ENCODE peak calls at places on chromosomes 6 and 20, in five cellular contexts. One of them, this sample, is unnamed.

GRCh38 chr6:106168097-106168888 is 82.2 kb downstream of the PRDM1 start:
- DNase-seq in activated CD8-positive, alpha-beta T cell treated with anti-CD3 and anti-CD28 coated beads for 36 hours: no peak
- DNase-seq in CD8-positive, alpha-beta T cell: no peak
- DNase-seq in kidney epithelial cell: no peak
- DNase-seq in cardiac muscle cell: no peak
- DNase-seq in this sample: no peak

GRCh38 chr20:23132293-23132929 is 46.3 kb upstream of the CD93 start:
- DNase-seq in activated CD8-positive, alpha-beta T cell treated with anti-CD3 and anti-CD28 coated beads for 36 hours: no peak
- DNase-seq in CD8-positive, alpha-beta T cell: no peak
- DNase-seq in kidney epithelial cell: no peak
- DNase-seq in cardiac muscle cell: no peak
- DNase-seq in this sample: no peak

GRCh38 chr20:9454781-9455180 is 59.6 kb upstream of the LAMP5 start:
- DNase-seq in activated CD8-positive, alpha-beta T cell treated with anti-CD3 and anti-CD28 coated beads for 36 hours: no peak
- DNase-seq in CD8-positive, alpha-beta T cell: no peak
- DNase-seq in kidney epithelial cell: no peak
- DNase-seq in cardiac muscle cell: no peak
- DNase-seq in this sample: no peak

GRCh38 chr20:56414842-56415765 is 3.0 kb downstream of the CASS4 start:
- DNase-seq in activated CD8-positive, alpha-beta T cell treated with anti-CD3 and anti-CD28 coated beads for 36 hours: peak; percentile 93
- DNase-seq in CD8-positive, alpha-beta T cell: no peak
- DNase-seq in kidney epithelial cell: no peak
- DNase-seq in cardiac muscle cell: no peak
- DNase-seq in this sample: no peak

GRCh38 chr6:161882196-161882595 is 608.3 kb upstream of the AGPAT4 start:
- DNase-seq in activated CD8-positive, alpha-beta T cell treated with anti-CD3 and anti-CD28 coated beads for 36 hours: no peak
- DNase-seq in CD8-positive, alpha-beta T cell: no peak
- DNase-seq in kidney epithelial cell: no peak
- DNase-seq in cardiac muscle cell: no peak
- DNase-seq in this sample: no peak

GRCh38 chr6:71119560-71119959 is 162.7 kb upstream of the B3GAT2 start:
- DNase-seq in activated CD8-positive, alpha-beta T cell treated with anti-CD3 and anti-CD28 coated beads for 36 hours: no peak
- DNase-seq in CD8-positive, alpha-beta T cell: no peak
- DNase-seq in kidney epithelial cell: no peak
- DNase-seq in cardiac muscle cell: no peak
- DNase-seq in this sample: no peak

GRCh38 chr6:138685257-138685656 is 88.3 kb upstream of the CCDC28A start:
- DNase-seq in activated CD8-positive, alpha-beta T cell treated with anti-CD3 and anti-CD28 coated beads for 36 hours: no peak
- DNase-seq in CD8-positive, alpha-beta T cell: no peak
- DNase-seq in kidney epithelial cell: no peak
- DNase-seq in cardiac muscle cell: no peak
- DNase-seq in this sample: no peak

GRCh38 chr20:35303735-35304431 is 11.7 kb upstream of the FAM83C start:
- DNase-seq in activated CD8-positive, alpha-beta T cell treated with anti-CD3 and anti-CD28 coated beads for 36 hours: peak; percentile 94
- DNase-seq in CD8-positive, alpha-beta T cell: peak; percentile 85
- DNase-seq in kidney epithelial cell: peak; percentile 67
- DNase-seq in cardiac muscle cell: peak; percentile 90
- DNase-seq in this sample: peak; percentile 90

GRCh38 chr6:90444125-90444745 is 142.6 kb downstream of the MAP3K7 start:
- DNase-seq in activated CD8-positive, alpha-beta T cell treated with anti-CD3 and anti-CD28 coated beads for 36 hours: no peak
- DNase-seq in CD8-positive, alpha-beta T cell: no peak
- DNase-seq in kidney epithelial cell: no peak
- DNase-seq in cardiac muscle cell: peak; percentile 53
- DNase-seq in this sample: no peak

GRCh38 chr6:148709577-148709976 is 37.3 kb upstream of the UST start:
- DNase-seq in activated CD8-positive, alpha-beta T cell treated with anti-CD3 and anti-CD28 coated beads for 36 hours: no peak
- DNase-seq in CD8-positive, alpha-beta T cell: no peak
- DNase-seq in kidney epithelial cell: no peak
- DNase-seq in cardiac muscle cell: no peak
- DNase-seq in this sample: no peak

GRCh38 chr6:127146935-127147334 is 28.5 kb downstream of the RSPO3 start:
- DNase-seq in activated CD8-positive, alpha-beta T cell treated with anti-CD3 and anti-CD28 coated beads for 36 hours: no peak
- DNase-seq in CD8-positive, alpha-beta T cell: no peak
- DNase-seq in kidney epithelial cell: peak; percentile 56
- DNase-seq in cardiac muscle cell: peak; percentile 3
- DNase-seq in this sample: no peak

GRCh38 chr20:58125726-58126125 is 102.7 kb downstream of the ANKRD60 start:
- DNase-seq in activated CD8-positive, alpha-beta T cell treated with anti-CD3 and anti-CD28 coated beads for 36 hours: no peak
- DNase-seq in CD8-positive, alpha-beta T cell: no peak
- DNase-seq in kidney epithelial cell: no peak
- DNase-seq in cardiac muscle cell: no peak
- DNase-seq in this sample: no peak

GRCh38 chr20:19953606-19954005 is 63.6 kb upstream of the NAA20 start:
- DNase-seq in activated CD8-positive, alpha-beta T cell treated with anti-CD3 and anti-CD28 coated beads for 36 hours: no peak
- DNase-seq in CD8-positive, alpha-beta T cell: no peak
- DNase-seq in kidney epithelial cell: no peak
- DNase-seq in cardiac muscle cell: no peak
- DNase-seq in this sample: no peak

GRCh38 chr6:139278190-139278589 is 13.6 kb downstream of the TXLNB start:
- DNase-seq in activated CD8-positive, alpha-beta T cell treated with anti-CD3 and anti-CD28 coated beads for 36 hours: no peak
- DNase-seq in CD8-positive, alpha-beta T cell: no peak
- DNase-seq in kidney epithelial cell: no peak
- DNase-seq in cardiac muscle cell: no peak
- DNase-seq in this sample: no peak

GRCh38 chr6:157879034-157879872 is 56.2 kb downstream of the SNX9 start:
- DNase-seq in activated CD8-positive, alpha-beta T cell treated with anti-CD3 and anti-CD28 coated beads for 36 hours: no peak
- DNase-seq in CD8-positive, alpha-beta T cell: no peak
- DNase-seq in kidney epithelial cell: no peak
- DNase-seq in cardiac muscle cell: no peak
- DNase-seq in this sample: peak; percentile 46

GRCh38 chr6:157548635-157549467 is 167.9 kb downstream of the ZDHHC14 start:
- DNase-seq in activated CD8-positive, alpha-beta T cell treated with anti-CD3 and anti-CD28 coated beads for 36 hours: peak; percentile 24
- DNase-seq in CD8-positive, alpha-beta T cell: no peak
- DNase-seq in kidney epithelial cell: no peak
- DNase-seq in cardiac muscle cell: no peak
- DNase-seq in this sample: no peak

GRCh38 chr20:17762243-17762872 is 62.6 kb downstream of the BANF2 start:
- DNase-seq in activated CD8-positive, alpha-beta T cell treated with anti-CD3 and anti-CD28 coated beads for 36 hours: no peak
- DNase-seq in CD8-positive, alpha-beta T cell: no peak
- DNase-seq in kidney epithelial cell: no peak
- DNase-seq in cardiac muscle cell: no peak
- DNase-seq in this sample: no peak

GRCh38 chr20:62040933-62041332 is 24.7 kb downstream of the TAF4 start:
- DNase-seq in activated CD8-positive, alpha-beta T cell treated with anti-CD3 and anti-CD28 coated beads for 36 hours: no peak
- DNase-seq in CD8-positive, alpha-beta T cell: no peak
- DNase-seq in kidney epithelial cell: no peak
- DNase-seq in cardiac muscle cell: no peak
- DNase-seq in this sample: no peak

GRCh38 chr6:73798592-73798991 is 102.6 kb downstream of the CD109 start:
- DNase-seq in activated CD8-positive, alpha-beta T cell treated with anti-CD3 and anti-CD28 coated beads for 36 hours: peak; percentile 46
- DNase-seq in CD8-positive, alpha-beta T cell: no peak
- DNase-seq in kidney epithelial cell: peak; percentile 50
- DNase-seq in cardiac muscle cell: no peak
- DNase-seq in this sample: peak; percentile 57

GRCh38 chr6:15096894-15097837 is 148.7 kb upstream of the JARID2 start:
- DNase-seq in activated CD8-positive, alpha-beta T cell treated with anti-CD3 and anti-CD28 coated beads for 36 hours: no peak
- DNase-seq in CD8-positive, alpha-beta T cell: no peak
- DNase-seq in kidney epithelial cell: no peak
- DNase-seq in cardiac muscle cell: no peak
- DNase-seq in this sample: no peak

GRCh38 chr6:88480822-88481221 is 314.7 kb upstream of the CNR1 start:
- DNase-seq in activated CD8-positive, alpha-beta T cell treated with anti-CD3 and anti-CD28 coated beads for 36 hours: no peak
- DNase-seq in CD8-positive, alpha-beta T cell: no peak
- DNase-seq in kidney epithelial cell: no peak
- DNase-seq in cardiac muscle cell: no peak
- DNase-seq in this sample: no peak

GRCh38 chr20:51042657-51043247 is 19.8 kb upstream of the KCNG1 start:
- DNase-seq in activated CD8-positive, alpha-beta T cell treated with anti-CD3 and anti-CD28 coated beads for 36 hours: no peak
- DNase-seq in CD8-positive, alpha-beta T cell: no peak
- DNase-seq in kidney epithelial cell: no peak
- DNase-seq in cardiac muscle cell: no peak
- DNase-seq in this sample: no peak
- TF ChIP-seq CTCF in activated CD8-positive, alpha-beta T cell treated with anti-CD3 and anti-CD28 coated beads for 36 hours: no peak
- TF ChIP-seq CTCF in CD8-positive, alpha-beta T cell: no peak
- TF ChIP-seq CTCF in kidney epithelial cell: peak; percentile 21
- TF ChIP-seq CTCF in cardiac muscle cell: peak; percentile 31
- TF ChIP-seq CTCF in this sample: no peak

GRCh38 chr20:11231742-11232141 is 557.9 kb upstream of the JAG1 start:
- DNase-seq in activated CD8-positive, alpha-beta T cell treated with anti-CD3 and anti-CD28 coated beads for 36 hours: no peak
- DNase-seq in CD8-positive, alpha-beta T cell: no peak
- DNase-seq in kidney epithelial cell: no peak
- DNase-seq in cardiac muscle cell: no peak
- DNase-seq in this sample: no peak
- TF ChIP-seq CTCF in activated CD8-positive, alpha-beta T cell treated with anti-CD3 and anti-CD28 coated beads for 36 hours: no peak
- TF ChIP-seq CTCF in CD8-positive, alpha-beta T cell: no peak
- TF ChIP-seq CTCF in kidney epithelial cell: no peak
- TF ChIP-seq CTCF in cardiac muscle cell: no peak
- TF ChIP-seq CTCF in this sample: no peak

GRCh38 chr20:15925376-15925775 is 647.9 kb downstream of the KIF16B start:
- DNase-seq in activated CD8-positive, alpha-beta T cell treated with anti-CD3 and anti-CD28 coated beads for 36 hours: no peak
- DNase-seq in CD8-positive, alpha-beta T cell: no peak
- DNase-seq in kidney epithelial cell: no peak
- DNase-seq in cardiac muscle cell: no peak
- DNase-seq in this sample: no peak

GRCh38 chr20:15931897-15932296 is 641.4 kb downstream of the KIF16B start:
- DNase-seq in activated CD8-positive, alpha-beta T cell treated with anti-CD3 and anti-CD28 coated beads for 36 hours: no peak
- DNase-seq in CD8-positive, alpha-beta T cell: no peak
- DNase-seq in kidney epithelial cell: no peak
- DNase-seq in cardiac muscle cell: no peak
- DNase-seq in this sample: no peak

GRCh38 chr20:15927893-15928650 is 645.2 kb downstream of the KIF16B start:
- DNase-seq in activated CD8-positive, alpha-beta T cell treated with anti-CD3 and anti-CD28 coated beads for 36 hours: no peak
- DNase-seq in CD8-positive, alpha-beta T cell: no peak
- DNase-seq in kidney epithelial cell: no peak
- DNase-seq in cardiac muscle cell: no peak
- DNase-seq in this sample: no peak

GRCh38 chr20:15928946-15929345 is 644.3 kb downstream of the KIF16B start:
- DNase-seq in activated CD8-positive, alpha-beta T cell treated with anti-CD3 and anti-CD28 coated beads for 36 hours: no peak
- DNase-seq in CD8-positive, alpha-beta T cell: no peak
- DNase-seq in kidney epithelial cell: no peak
- DNase-seq in cardiac muscle cell: no peak
- DNase-seq in this sample: no peak

GRCh38 chr20:15930324-15931305 is 642.6 kb downstream of the KIF16B start:
- DNase-seq in activated CD8-positive, alpha-beta T cell treated with anti-CD3 and anti-CD28 coated beads for 36 hours: no peak
- DNase-seq in CD8-positive, alpha-beta T cell: no peak
- DNase-seq in kidney epithelial cell: no peak
- DNase-seq in cardiac muscle cell: peak; percentile 23
- DNase-seq in this sample: no peak
- TF ChIP-seq CTCF in activated CD8-positive, alpha-beta T cell treated with anti-CD3 and anti-CD28 coated beads for 36 hours: no peak
- TF ChIP-seq CTCF in CD8-positive, alpha-beta T cell: no peak
- TF ChIP-seq CTCF in kidney epithelial cell: peak; percentile 58
- TF ChIP-seq CTCF in cardiac muscle cell: no peak
- TF ChIP-seq CTCF in this sample: peak; percentile 23

GRCh38 chr20:63538204-63539091 is 1.3 kb upstream of the PTK6 start:
- DNase-seq in activated CD8-positive, alpha-beta T cell treated with anti-CD3 and anti-CD28 coated beads for 36 hours: peak; percentile 61
- DNase-seq in CD8-positive, alpha-beta T cell: no peak
- DNase-seq in kidney epithelial cell: no peak
- DNase-seq in cardiac muscle cell: no peak
- DNase-seq in this sample: peak; percentile 74
- TF ChIP-seq CTCF in activated CD8-positive, alpha-beta T cell treated with anti-CD3 and anti-CD28 coated beads for 36 hours: peak; percentile 56
- TF ChIP-seq CTCF in CD8-positive, alpha-beta T cell: peak; percentile 37
- TF ChIP-seq CTCF in kidney epithelial cell: no peak
- TF ChIP-seq CTCF in cardiac muscle cell: no peak
- TF ChIP-seq CTCF in this sample: peak; percentile 7

GRCh38 chr20:40880063-40880715 is 148.4 kb upstream of the TOP1 start:
- DNase-seq in activated CD8-positive, alpha-beta T cell treated with anti-CD3 and anti-CD28 coated beads for 36 hours: no peak
- DNase-seq in CD8-positive, alpha-beta T cell: no peak
- DNase-seq in kidney epithelial cell: no peak
- DNase-seq in cardiac muscle cell: no peak
- DNase-seq in this sample: no peak
- TF ChIP-seq CTCF in activated CD8-positive, alpha-beta T cell treated with anti-CD3 and anti-CD28 coated beads for 36 hours: no peak
- TF ChIP-seq CTCF in CD8-positive, alpha-beta T cell: no peak
- TF ChIP-seq CTCF in kidney epithelial cell: no peak
- TF ChIP-seq CTCF in cardiac muscle cell: no peak
- TF ChIP-seq CTCF in this sample: no peak

GRCh38 chr6:37612475-37612874 is 85.2 kb downstream of the MDGA1 start:
- DNase-seq in activated CD8-positive, alpha-beta T cell treated with anti-CD3 and anti-CD28 coated beads for 36 hours: no peak
- DNase-seq in CD8-positive, alpha-beta T cell: no peak
- DNase-seq in kidney epithelial cell: no peak
- DNase-seq in cardiac muscle cell: no peak
- DNase-seq in this sample: no peak

GRCh38 chr6:37611516-37611915 is 86.2 kb downstream of the MDGA1 start:
- DNase-seq in activated CD8-positive, alpha-beta T cell treated with anti-CD3 and anti-CD28 coated beads for 36 hours: no peak
- DNase-seq in CD8-positive, alpha-beta T cell: no peak
- DNase-seq in kidney epithelial cell: no peak
- DNase-seq in cardiac muscle cell: no peak
- DNase-seq in this sample: no peak

GRCh38 chr6:37603284-37603683 is 94.4 kb downstream of the MDGA1 start:
- DNase-seq in activated CD8-positive, alpha-beta T cell treated with anti-CD3 and anti-CD28 coated beads for 36 hours: no peak
- DNase-seq in CD8-positive, alpha-beta T cell: no peak
- DNase-seq in kidney epithelial cell: no peak
- DNase-seq in cardiac muscle cell: no peak
- DNase-seq in this sample: no peak

GRCh38 chr6:37608587-37608986 is 89.1 kb downstream of the MDGA1 start:
- DNase-seq in activated CD8-positive, alpha-beta T cell treated with anti-CD3 and anti-CD28 coated beads for 36 hours: no peak
- DNase-seq in CD8-positive, alpha-beta T cell: no peak
- DNase-seq in kidney epithelial cell: no peak
- DNase-seq in cardiac muscle cell: no peak
- DNase-seq in this sample: no peak

DNA sequence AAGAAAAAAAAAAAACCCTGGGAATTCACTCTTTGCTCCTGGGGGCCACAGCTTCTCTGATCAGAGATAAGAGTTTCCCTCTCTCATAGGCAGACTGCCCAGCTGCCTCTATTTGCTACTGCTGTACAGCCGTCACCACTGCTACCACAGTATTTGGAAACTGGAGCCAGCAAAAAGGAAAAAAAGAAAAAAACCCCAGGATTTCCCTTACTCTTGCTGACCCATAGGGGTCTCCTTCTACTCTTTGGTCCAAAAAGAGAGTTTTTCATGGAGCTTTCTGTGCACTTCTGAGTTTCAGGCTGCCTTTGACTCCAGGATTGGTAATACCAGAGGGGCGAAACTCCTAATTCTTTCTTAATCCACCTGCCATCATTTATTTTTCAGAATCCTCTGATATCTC is 89.7 kb downstream of the MDGA1 start:
- DNase-seq in activated CD8-positive, alpha-beta T cell treated with anti-CD3 and anti-CD28 coated beads for 36 hours: no peak
- DNase-seq in CD8-positive, alpha-beta T cell: no peak
- DNase-seq in kidney epithelial cell: no peak
- DNase-seq in cardiac muscle cell: peak; percentile 30
- DNase-seq in this sample: no peak
- TF ChIP-seq CTCF in activated CD8-positive, alpha-beta T cell treated with anti-CD3 and anti-CD28 coated beads for 36 hours: no peak
- TF ChIP-seq CTCF in CD8-positive, alpha-beta T cell: no peak
- TF ChIP-seq CTCF in kidney epithelial cell: peak; percentile 53
- TF ChIP-seq CTCF in cardiac muscle cell: peak; percentile 67
- TF ChIP-seq CTCF in this sample: no peak

GRCh38 chr6:57040011-57040410 is 6.5 kb upstream of the KIAA1586 start:
- DNase-seq in activated CD8-positive, alpha-beta T cell treated with anti-CD3 and anti-CD28 coated beads for 36 hours: peak; percentile 18
- DNase-seq in CD8-positive, alpha-beta T cell: no peak
- DNase-seq in kidney epithelial cell: no peak
- DNase-seq in cardiac muscle cell: no peak
- DNase-seq in this sample: no peak
- TF ChIP-seq CTCF in activated CD8-positive, alpha-beta T cell treated with anti-CD3 and anti-CD28 coated beads for 36 hours: no peak
- TF ChIP-seq CTCF in CD8-positive, alpha-beta T cell: no peak
- TF ChIP-seq CTCF in kidney epithelial cell: peak; percentile 10
- TF ChIP-seq CTCF in cardiac muscle cell: peak; percentile 5
- TF ChIP-seq CTCF in this sample: no peak